ENCODE peak calls at places on chromosomes 4 and X, in ten cellular contexts. D, A, Q, X, G, S, V, T, L and P are unnamed samples.

GRCh38 chrX:101450951-101451350 is 34.3 kb upstream of the ARMCX4 start:
- DNase-seq in G (peak; percentile 69), A (peak; percentile 30), S (no peak), Q (peak; percentile 82), L (peak; percentile 65), V (no peak), X (no peak), D (no peak), T (no peak), P (no peak)

GRCh38 chr4:4506961-4507360 is 34.9 kb downstream of the STX18 start:
- DNase-seq in D (no peak), T (no peak), X (no peak), S (no peak), L (no peak), V (no peak), Q (no peak), A (no peak), G (no peak), P (no peak)

GRCh38 chr4:155597281-155597680 is 69.4 kb upstream of the GUCY1A1 start:
- DNase-seq in T (no peak), X (no peak), Q (no peak), A (no peak), V (no peak), L (no peak), G (no peak), D (no peak), S (no peak), P (no peak)

GRCh38 chrX:52363247-52363883 is 5.5 kb upstream of the XAGE2 start:
- DNase-seq in V (no peak), L (no peak), D (no peak), Q (peak; percentile 25), T (no peak), X (peak; percentile 5), S (no peak), A (peak; percentile 5), G (peak; percentile 4), P (no peak)

GRCh38 chr4:80202190-80202711 is 4.9 kb downstream of the PRDM8 start:
- DNase-seq in G (peak; percentile 74), D (peak; percentile 86), T (peak; percentile 54), S (peak; percentile 17), A (peak; percentile 80), Q (peak; percentile 94), L (peak; percentile 92), V (peak; percentile 80), X (peak; percentile 88), P (no peak)

GRCh38 chr4:182297659-182298058 is 54.5 kb downstream of the TENM3 start:
- DNase-seq in T (no peak), G (no peak), S (no peak), A (peak; percentile 80), D (no peak), Q (peak; percentile 19), V (peak; percentile 84), X (no peak), L (no peak), P (no peak)

GRCh38 chr4:4694296-4694772 is 152.5 kb upstream of the STX18 start:
- DNase-seq in L (no peak), X (peak; percentile 49), S (no peak), A (peak; percentile 23), V (peak; percentile 31), D (no peak), Q (peak; percentile 51), T (no peak), G (no peak), P (no peak)

GRCh38 chrX:37302569-37302968 is 46.6 kb upstream of the PRRG1 start:
- DNase-seq in T (no peak), D (no peak), Q (peak; percentile 16), A (peak; percentile 21), X (peak; percentile 27), S (no peak), G (peak; percentile 49), V (peak; percentile 6), L (no peak), P (no peak)

GRCh38 chr4:168569066-168569908 is 72.4 kb downstream of the PALLD start:
- DNase-seq in S (no peak), V (peak; percentile 67), G (peak; percentile 41), T (peak; percentile 32), A (no peak), X (no peak), L (no peak), Q (peak; percentile 70), D (no peak), P (no peak)

GRCh38 chrX:14095702-14096101 is 66.0 kb upstream of the GEMIN8 start:
- DNase-seq in A (peak; percentile 53), Q (peak; percentile 77), D (peak; percentile 49), V (peak; percentile 32), S (no peak), G (peak; percentile 72), T (peak; percentile 19), L (no peak), X (peak; percentile 74), P (peak; percentile 33)

GRCh38 chrX:102516314-102516936 is at the start of gene TMSB15A:
- DNase-seq in D (peak; percentile 63), A (peak; percentile 28), S (no peak), Q (peak; percentile 70), T (peak; percentile 41), V (peak; percentile 47), G (peak; percentile 18), L (peak; percentile 82), X (peak; percentile 90), P (peak; percentile 11)

DNA sequence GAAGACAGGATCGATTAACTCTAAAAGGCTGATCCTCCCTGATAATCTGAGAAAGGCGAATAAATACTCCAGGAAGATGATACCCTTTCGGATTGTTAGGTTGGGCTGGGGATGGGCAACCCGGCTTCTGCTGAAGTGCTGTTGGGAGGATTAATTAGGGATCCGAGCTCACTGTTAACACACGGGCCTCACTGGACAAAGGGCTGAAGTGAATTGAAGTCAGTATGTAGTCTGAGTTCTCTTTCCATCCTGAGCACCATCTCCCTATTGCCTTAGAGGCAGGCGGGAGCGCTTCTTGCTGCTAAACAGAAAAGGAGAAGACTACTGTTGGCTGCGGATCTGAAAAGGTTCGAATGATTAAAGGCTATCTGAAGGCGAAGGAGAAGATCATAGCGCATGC is 22.6 kb downstream of the MORF4L2 start:
- DNase-seq in L (no peak), G (no peak), S (no peak), T (no peak), A (no peak), V (no peak), D (no peak), X (peak; percentile 68), Q (no peak), P (no peak)
- H3K4me3 ChIP-seq in L (no peak overlapping the region), G (no peak overlapping the region), S (no peak overlapping the region), T (no peak overlapping the region), A (no peak overlapping the region), V (no peak overlapping the region), D (no peak overlapping the region), X (peak overlapping the region; percentile 39), Q (no peak overlapping the region), P (no peak overlapping the region)

GRCh38 chr4:154313004-154313587 is 178.5 kb downstream of the DCHS2 start:
- DNase-seq in G (peak; percentile 58), V (no peak), A (no peak), D (no peak), T (no peak), S (no peak), Q (peak; percentile 36), L (no peak), X (peak; percentile 40), P (no peak)

GRCh38 chr4:154315741-154316140 is 175.9 kb downstream of the DCHS2 start:
- DNase-seq in L (no peak), V (no peak), D (no peak), X (no peak), G (no peak), T (no peak), S (no peak), A (no peak), Q (no peak), P (no peak)

GRCh38 chr4:154317600-154317999 is 174.0 kb downstream of the DCHS2 start:
- DNase-seq in L (no peak), V (no peak), S (no peak), D (no peak), X (no peak), Q (no peak), A (no peak), T (no peak), G (no peak), P (no peak)

GRCh38 chr4:154312246-154312645 is 179.4 kb downstream of the DCHS2 start:
- DNase-seq in A (no peak), V (no peak), T (no peak), L (no peak), Q (no peak), X (no peak), D (no peak), G (no peak), S (no peak), P (no peak)

GRCh38 chr4:154314248-154314647 is 177.4 kb downstream of the DCHS2 start:
- DNase-seq in T (no peak), D (no peak), G (peak; percentile 51), L (no peak), X (peak; percentile 36), Q (peak; percentile 69), V (peak; percentile 34), A (no peak), S (no peak), P (peak; percentile 9)
- TF ChIP-seq CTCF in T (peak; percentile 20), D (no peak), G (no peak), L (peak; percentile 39), X (peak; percentile 47), Q (peak; percentile 28), V (peak; percentile 47), A (no peak), S (no peak), P (peak; percentile 36)

GRCh38 chr4:189787216-189788031 is 153.2 kb upstream of the FRG1 start:
- DNase-seq in Q (no peak), V (no peak), D (no peak), S (no peak), A (no peak), G (no peak), T (no peak), L (no peak), X (no peak), P (no peak)

DNA sequence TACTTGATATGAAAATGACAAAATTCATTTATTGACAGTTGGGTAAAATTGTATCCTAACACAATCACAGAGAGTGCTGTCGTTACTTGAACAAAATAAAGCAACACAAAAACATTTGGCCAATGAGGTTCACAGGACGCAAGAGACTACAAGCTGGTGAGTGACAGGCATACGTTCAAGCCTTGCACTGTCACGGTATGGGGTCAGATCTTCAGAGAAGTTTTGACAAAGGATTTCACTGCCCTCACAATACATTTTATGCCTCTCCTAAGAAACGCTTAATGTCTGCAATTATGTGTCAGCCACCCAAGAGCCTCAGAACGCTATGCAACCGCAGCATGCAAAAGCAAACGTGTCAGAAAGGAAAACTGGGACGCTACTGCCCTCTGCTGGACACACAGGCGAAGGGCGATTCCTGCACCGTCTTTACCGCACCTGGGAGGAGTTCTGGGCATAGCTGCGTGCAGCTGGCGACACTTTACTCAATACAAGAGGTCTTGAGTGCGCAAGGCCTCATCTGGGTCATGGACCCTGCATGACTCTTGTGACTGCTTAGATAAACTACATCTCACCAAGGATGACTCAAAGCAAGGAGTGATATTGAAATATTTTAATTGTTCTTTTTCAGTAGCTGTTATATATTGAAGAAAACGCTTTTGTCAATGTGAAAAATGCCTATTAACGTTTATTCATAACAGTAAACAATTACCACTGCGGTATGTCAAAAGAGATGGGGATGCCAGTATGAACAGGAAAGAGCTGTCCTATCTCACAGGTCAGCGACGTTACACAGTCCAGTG is 147.7 kb upstream of the FRG1 start:
- DNase-seq in S (no peak), L (peak; percentile 79), G (peak; percentile 76), D (peak; percentile 55), V (peak; percentile 29), X (peak; percentile 85), T (peak; percentile 22), Q (peak; percentile 44), A (peak; percentile 65), P (peak; percentile 24)
- H3K4me3 ChIP-seq in S (no peak overlapping the region), L (no peak overlapping the region), G (no peak overlapping the region), D (no peak overlapping the region), V (peak overlapping the region; percentile 31), X (no peak overlapping the region), T (no peak overlapping the region), Q (no peak overlapping the region), A (no peak overlapping the region), P (no peak overlapping the region)

GRCh38 chr4:5784960-5785611 is 74.1 kb downstream of the EVC start:
- DNase-seq in X (peak; percentile 55), T (no peak), Q (peak; percentile 71), A (no peak), V (no peak), G (peak; percentile 71), D (peak; percentile 9), S (no peak), L (peak; percentile 26), P (no peak)
- TF ChIP-seq CTCF in X (no peak), T (no peak), Q (no peak), A (no peak), V (no peak), G (no peak), D (no peak), S (no peak), L (no peak), P (no peak)